ENCODE peak calls at places on chromosomes 3 and 15, in four cellular contexts. P, C, B and A are unnamed samples.

GRCh38 chr15:83206971-83207621 is 527 bp downstream of the HDGFL3 start:
- DNase-seq in P (peak; percentile 46), C (peak; percentile 57), B (peak; percentile 58), A (peak; percentile 51)

GRCh38 chr3:193391902-193392301 is 13.3 kb upstream of the ATP13A5 start:
- DNase-seq in P (no peak), C (no peak), B (no peak), A (no peak)

GRCh38 chr3:194161181-194162045 is 25.5 kb downstream of the HES1 start:
- DNase-seq in P (no peak), C (no peak), B (no peak), A (no peak)

GRCh38 chr15:66221126-66221525 is 32.4 kb downstream of the MEGF11 start:
- DNase-seq in P (peak; percentile 43), C (no peak), B (no peak), A (no peak)

GRCh38 chr15:85064710-85065109 is 83.1 kb downstream of the PDE8A start:
- DNase-seq in P (no peak), C (no peak), B (no peak), A (no peak)

GRCh38 chr15:33277689-33278088 is 33.1 kb upstream of the RYR3 start:
- DNase-seq in P (no peak), C (no peak), B (no peak), A (no peak)

GRCh38 chr15:33540174-33540573 is 229.4 kb downstream of the RYR3 start:
- DNase-seq in P (peak; percentile 10), C (no peak), B (no peak), A (no peak)

GRCh38 chr3:43893721-43894120 is 203.0 kb downstream of the ABHD5 start:
- DNase-seq in P (no peak), C (no peak), B (no peak), A (no peak)

GRCh38 chr15:20294651-20295237 is 246.9 kb downstream of the GOLGA6L6 start:
- DNase-seq in P (no peak), C (no peak), B (no peak), A (no peak)

DNA sequence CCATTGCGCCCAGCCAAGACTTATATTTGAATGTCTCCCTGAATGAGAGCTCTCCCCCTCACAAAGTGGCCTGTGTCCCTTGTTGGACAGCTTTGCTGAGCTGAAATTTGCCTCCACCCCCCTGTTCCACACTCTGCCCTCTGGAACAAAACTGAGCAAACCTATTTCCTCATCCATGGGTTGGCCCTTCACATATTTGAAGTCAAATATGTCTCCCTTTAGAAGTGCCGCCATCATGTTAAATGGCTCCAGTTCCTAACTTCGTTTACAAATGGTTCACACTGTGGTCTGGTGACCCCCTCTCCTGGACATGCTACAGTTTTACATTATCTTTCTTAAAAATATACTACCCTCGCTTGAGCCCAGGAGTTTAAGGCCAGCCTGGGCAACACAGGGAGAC is 4.6 kb downstream of the PLIN1 start:
- DNase-seq in P (no peak), C (no peak), B (no peak), A (no peak)
- TF ChIP-seq CTCF in P (no peak), C (no peak), B (no peak), A (no peak)

DNA sequence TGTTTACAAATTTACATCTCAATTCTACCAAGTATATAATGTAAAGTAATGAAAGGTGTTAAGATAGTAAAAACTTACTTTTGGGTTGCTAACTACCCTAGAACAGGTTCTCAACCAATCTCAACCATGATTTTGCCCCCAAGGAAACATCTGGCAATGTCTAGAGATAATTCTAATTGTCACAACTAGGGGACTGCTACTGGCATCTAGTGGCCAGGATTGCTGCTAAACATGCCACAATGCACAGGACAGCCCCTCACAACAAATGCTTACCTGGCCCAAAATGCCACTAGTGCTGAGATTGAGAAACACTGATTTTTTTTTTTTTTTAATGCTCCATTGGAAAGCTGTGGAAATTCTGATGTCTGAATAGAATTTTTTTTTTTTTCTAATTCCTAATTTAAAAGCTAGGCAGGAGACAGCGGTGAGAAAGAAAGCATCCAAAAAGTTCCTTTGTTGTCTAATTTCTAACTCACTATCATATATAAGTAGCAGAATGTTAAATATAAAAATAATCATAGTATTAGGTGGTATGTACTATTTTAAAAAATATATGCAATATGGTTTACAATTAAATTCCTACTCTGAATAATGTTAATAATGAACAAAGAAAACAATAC is 81.5 kb downstream of the TJP1 start:
- DNase-seq in P (no peak), C (no peak), B (no peak), A (no peak)
- TF ChIP-seq CTCF in P (peak; percentile 15), C (no peak), B (peak; percentile 83), A (peak; percentile 32)

DNA sequence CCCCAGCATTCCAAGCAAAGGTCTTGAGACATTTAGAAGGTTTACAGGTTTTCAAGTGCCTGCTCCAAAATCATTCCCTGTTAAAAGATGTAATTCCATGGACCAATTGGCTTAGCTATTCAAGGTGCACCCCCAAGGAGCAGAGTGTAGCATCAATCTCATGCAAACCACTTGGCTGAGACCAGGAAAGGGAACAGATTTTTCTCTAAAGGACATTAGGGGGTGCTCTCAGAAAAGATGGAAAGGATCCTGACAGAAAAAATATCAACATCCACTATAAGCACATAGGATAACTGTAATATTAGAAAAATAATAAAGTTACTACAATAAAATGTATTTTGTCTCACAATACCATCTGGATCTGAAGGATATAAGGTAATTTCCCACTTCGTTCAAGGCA is 328.0 kb upstream of the CDIN1 start:
- DNase-seq in P (peak; percentile 17), C (no peak), B (no peak), A (no peak)
- TF ChIP-seq CTCF in P (no peak), C (no peak), B (no peak), A (no peak)

DNA sequence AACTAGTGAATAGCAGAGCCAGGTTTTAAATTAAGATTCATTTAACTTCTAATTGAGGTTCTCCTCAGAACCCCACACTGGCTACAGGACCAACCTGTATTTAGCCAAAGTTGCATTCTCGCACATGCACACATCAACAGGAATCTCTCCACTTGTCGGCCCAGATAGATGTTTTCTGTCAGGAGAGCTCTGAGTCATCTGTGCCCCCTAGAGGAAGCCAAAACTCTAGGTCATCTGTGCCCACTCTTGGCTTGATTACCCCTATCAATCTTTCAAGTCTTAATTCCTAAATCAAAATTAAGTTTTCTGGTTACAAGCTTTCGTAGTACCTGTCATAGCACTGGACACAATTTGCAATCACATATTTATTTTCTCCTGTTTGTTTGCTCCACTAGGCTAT is 104.9 kb upstream of the EOMES start:
- DNase-seq in P (no peak), C (no peak), B (no peak), A (no peak)
- TF ChIP-seq CTCF in P (no peak), C (no peak), B (no peak), A (no peak)

DNA sequence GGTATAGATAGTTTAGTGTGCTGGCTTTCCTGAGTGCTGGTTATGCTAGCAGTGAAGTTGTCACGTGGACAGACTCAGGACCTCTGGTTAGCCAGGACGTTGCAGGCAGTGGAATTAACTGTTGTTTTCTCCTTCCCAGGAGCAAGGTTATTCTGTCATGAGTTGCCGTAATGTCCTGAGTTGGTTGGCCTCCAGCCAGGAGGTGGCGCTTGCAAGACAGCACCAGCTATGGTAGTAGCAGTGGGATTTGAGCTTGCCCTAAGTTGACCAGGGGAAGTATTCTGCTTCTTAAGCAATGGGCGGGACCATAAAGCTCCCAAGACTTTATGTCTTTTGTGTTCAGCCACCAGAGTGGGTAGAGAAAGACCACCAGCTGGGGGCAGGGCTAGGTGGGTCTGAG is 240.7 kb upstream of the DNAJC19 start:
- DNase-seq in P (no peak), C (peak; percentile 44), B (no peak), A (no peak)
- TF ChIP-seq CTCF in P (no peak), C (no peak), B (no peak), A (no peak)